ENCODE peak calls at places on chromosomes 1 and 21, in four cellular contexts. Y is tibial nerve, U is spleen, C is A549. F is an unnamed sample.
A peak's percentile ranks its signal among the peaks of the same experiment; 100 is the strongest.

GRCh38 chr1:246907472-246907871 is 24.3 kb downstream of the AHCTF1 start:
- DNase-seq in Y (peak; percentile 22), U (no peak), C (no peak), F (no peak)

GRCh38 chr21:33268392-33268735 is 2.2 kb downstream of the IL10RB start:
- DNase-seq in Y (no peak), U (no peak), C (no peak), F (no peak)

GRCh38 chr1:11052839-11053757 is 6.1 kb upstream of the MASP2 start:
- DNase-seq in Y (no peak), U (no peak), C (no peak), F (peak; percentile 46)

GRCh38 chr21:36319767-36320420 is at the start of gene MORC3:
- DNase-seq in Y (peak; percentile 96), U (peak; percentile 99), C (peak; percentile 91), F (peak; percentile 98)

GRCh38 chr1:6260961-6261614 is at the start of gene GPR153:
- DNase-seq in Y (no peak), U (no peak), C (no peak), F (peak; percentile 35)

GRCh38 chr1:1000357-1001056 is 610 bp upstream of the HES4 start:
- DNase-seq in Y (peak; percentile 57), U (peak; percentile 81), C (no peak), F (peak; percentile 79)

GRCh38 chr21:27425574-27425973 is 458.7 kb upstream of the ADAMTS5 start:
- DNase-seq in Y (no peak), U (no peak), C (no peak), F (no peak)

GRCh38 chr1:59669752-59670312 is 144.9 kb upstream of the HOOK1 start:
- DNase-seq in Y (peak; percentile 48), U (no peak), C (no peak), F (peak; percentile 55)

GRCh38 chr1:203172184-203173115 is 3.2 kb downstream of the MYBPH start:
- DNase-seq in Y (no peak), U (peak; percentile 84), C (peak; percentile 78), F (peak; percentile 74)

GRCh38 chr1:93749894-93750301 is 68.3 kb upstream of the BCAR3 start:
- DNase-seq in Y (no peak), U (no peak), C (no peak), F (peak; percentile 21)

GRCh38 chr1:41626616-41627375 is 142.3 kb upstream of the EDN2 start:
- DNase-seq in Y (no peak), U (no peak), C (no peak), F (peak; percentile 11)

GRCh38 chr1:231603598-231604275 is 22.9 kb upstream of the DISC1 start:
- DNase-seq in Y (peak; percentile 35), U (no peak), C (peak; percentile 57), F (peak; percentile 47)

GRCh38 chr21:14737278-14737677 is 191.2 kb upstream of the SAMSN1 start:
- DNase-seq in Y (no peak), U (no peak), C (no peak), F (no peak)

GRCh38 chr1:17892225-17892624 is 137.1 kb downstream of the ACTL8 start:
- DNase-seq in Y (no peak), U (peak; percentile 43), C (no peak), F (peak; percentile 78)

GRCh38 chr1:57131257-57131656 is 165.4 kb upstream of the C8B start:
- DNase-seq in Y (no peak), U (no peak), C (no peak), F (no peak)

GRCh38 chr1:100896481-100896982 is 642 bp downstream of the SLC30A7 start:
- DNase-seq in Y (no peak), U (no peak), C (peak; percentile 27), F (peak; percentile 29)
- TF ChIP-seq POLR2A in Y (no peak), U (no peak), C (no peak), F (no peak)

GRCh38 chr1:178241057-178241456 is 147.2 kb downstream of the RASAL2 start:
- DNase-seq in Y (no peak), U (no peak), C (no peak), F (no peak)

GRCh38 chr1:178238722-178239510 is 145.0 kb downstream of the RASAL2 start:
- DNase-seq in Y (no peak), U (no peak), C (peak; percentile 72), F (no peak)

GRCh38 chr1:178243890-178244289 is 150.0 kb downstream of the RASAL2 start:
- DNase-seq in Y (no peak), U (no peak), C (no peak), F (no peak)

GRCh38 chr1:178241837-178242236 is 147.9 kb downstream of the RASAL2 start:
- DNase-seq in Y (no peak), U (no peak), C (no peak), F (no peak)

DNA sequence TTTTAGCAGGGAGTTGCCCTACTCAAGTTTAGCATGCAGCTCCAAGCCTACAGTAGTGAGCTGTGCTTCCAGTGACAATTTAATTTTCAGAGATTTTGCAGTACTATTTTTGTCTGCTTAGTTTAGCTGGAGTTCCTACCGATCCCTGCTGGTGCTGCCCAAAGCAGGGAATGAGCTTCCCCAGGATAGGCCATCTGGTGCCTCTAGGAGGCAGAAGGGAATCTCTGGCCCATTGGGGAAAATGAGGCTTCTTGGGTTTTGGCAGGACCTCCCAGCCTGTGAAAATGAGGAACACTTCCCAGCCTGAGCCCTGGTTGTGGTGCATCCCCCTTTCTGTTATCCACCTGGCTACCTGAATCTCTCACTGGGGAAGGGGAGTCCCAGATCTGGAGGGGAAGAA is 149.2 kb downstream of the RASAL2 start:
- DNase-seq in Y (no peak), U (no peak), C (no peak), F (no peak)
- TF ChIP-seq CTCF in Y (no peak), U (no peak), C (no peak), F (no peak)

DNA sequence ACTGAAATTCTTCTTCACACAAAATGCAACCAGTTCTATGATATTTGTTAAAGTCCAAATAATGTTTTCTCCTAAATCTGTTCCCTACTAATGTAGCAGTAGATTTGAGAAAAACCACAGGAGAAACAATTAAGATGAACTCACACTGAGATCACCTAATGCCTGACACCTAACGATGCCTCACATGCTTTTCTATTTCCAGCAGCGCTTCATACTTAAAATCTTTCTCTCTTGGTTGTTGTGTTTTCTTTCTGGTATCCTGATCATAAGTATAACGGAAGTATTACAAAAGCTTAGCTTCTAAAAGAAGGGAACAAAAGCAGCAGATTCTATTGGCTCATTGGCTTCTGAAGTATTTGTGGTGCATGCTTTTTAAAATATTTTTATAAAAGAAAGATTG is 267.2 kb upstream of the SGIP1 start:
- DNase-seq in Y (no peak), U (no peak), C (no peak), F (no peak)
- H3K4me1 ChIP-seq in Y (peaks cover 12% of the 10 kb centered on the region), U (peaks cover 40% of the 10 kb centered on the region), C (peaks cover 80% of the 10 kb centered on the region), F (peaks cover 3% of the 10 kb centered on the region)

GRCh38 chr1:115828101-115829022 is 12.6 kb downstream of the NHLH2 start:
- DNase-seq in Y (no peak), U (peak; percentile 76), C (no peak), F (peak; percentile 25)
- TF ChIP-seq POLR2A in Y (no peak), U (no peak), C (no peak), F (no peak)

DNA sequence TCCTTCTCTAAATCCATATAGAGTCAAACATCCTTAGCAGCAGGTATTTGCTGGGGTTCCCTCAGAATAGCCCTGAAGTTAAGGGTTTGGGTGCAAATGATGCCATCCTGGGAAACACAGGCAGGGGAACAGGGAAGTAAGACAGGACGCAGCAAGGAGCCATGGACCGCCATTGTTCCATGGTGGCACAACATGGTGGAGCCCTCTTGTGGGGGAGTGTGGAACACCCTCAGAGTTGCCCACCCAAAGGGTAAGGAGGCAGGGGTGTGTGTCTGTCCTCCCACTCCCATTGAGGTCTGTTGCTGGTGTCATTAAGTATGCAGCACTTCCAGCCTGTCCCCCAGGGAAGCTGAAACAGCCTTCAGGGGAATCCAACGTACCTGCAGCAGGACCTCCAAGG is 20.4 kb upstream of the RCAN1 start:
- DNase-seq in Y (no peak), U (no peak), C (no peak), F (no peak)
- TF ChIP-seq CTCF in Y (no peak), U (no peak), C (peak; percentile 14), F (peak; percentile 21)

F was measured in body of pancreas.